ENCODE peak calls at places on chromosomes 3 and 15, in seven cellular contexts. O is thoracic aorta, B is adrenal gland, Y is heart left ventricle, P is ascending aorta, Q is cardiac muscle cell, X is AG04449. W is an unnamed sample.
A peak's percentile ranks its signal among the peaks of the same experiment; 100 is the strongest.

GRCh38 chr3:127953092-127953491 is 38.1 kb downstream of the KBTBD12 start:
- DNase-seq in O (no peak), B (no peak), Y (no peak), P (no peak), Q (no peak), X (no peak), W (peak; percentile 67)

GRCh38 chr3:4356642-4357041 is 53.5 kb downstream of the SETMAR start:
- DNase-seq in O (no peak), B (no peak), Y (no peak), P (no peak), Q (peak; percentile 5), X (no peak), W (no peak)

GRCh38 chr3:108053025-108053424 is 37.8 kb downstream of the CD47 start:
- DNase-seq in O (no peak), B (no peak), Y (no peak), P (no peak), Q (no peak), X (no peak), W (peak; percentile 67)

GRCh38 chr3:126449621-126450051 is 26.1 kb downstream of the ZXDC start:
- DNase-seq in O (no peak), B (peak; percentile 22), Y (peak; percentile 7), P (no peak), Q (no peak), X (no peak), W (no peak)

GRCh38 chr3:157913751-157914150 is 192.5 kb downstream of the SHOX2 start:
- DNase-seq in O (no peak), B (no peak), Y (no peak), P (no peak), Q (no peak), X (peak; percentile 46), W (no peak)

GRCh38 chr3:27632431-27633223 is 89.5 kb downstream of the EOMES start:
- DNase-seq in O (no peak), B (peak; percentile 60), Y (peak; percentile 43), P (no peak), Q (no peak), X (no peak), W (peak; percentile 65)

GRCh38 chr15:74193305-74193718 is 9.3 kb downstream of the STRA6 start:
- DNase-seq in O (no peak), B (peak; percentile 73), Y (no peak), P (no peak), Q (no peak), X (no peak), W (peak; percentile 93)

GRCh38 chr3:53583161-53583690 is 88.8 kb downstream of the CACNA1D start:
- DNase-seq in O (no peak), B (no peak), Y (no peak), P (no peak), Q (no peak), X (no peak), W (no peak)

GRCh38 chr3:45646051-45646585 is 43.1 kb upstream of the SACM1L start:
- DNase-seq in O (no peak), B (peak; percentile 54), Y (no peak), P (peak; percentile 58), Q (no peak), X (no peak), W (no peak)

GRCh38 chr3:167450195-167450594 is 23.6 kb downstream of the SERPINI2 start:
- DNase-seq in O (no peak), B (no peak), Y (no peak), P (no peak), Q (no peak), X (no peak), W (no peak)

GRCh38 chr15:67296188-67296587 is 41.6 kb downstream of the IQCH start:
- DNase-seq in O (no peak), B (no peak), Y (no peak), P (no peak), Q (peak; percentile 27), X (no peak), W (no peak)

GRCh38 chr3:13107661-13108060 is 34.4 kb upstream of the IQSEC1 start:
- DNase-seq in O (no peak), B (no peak), Y (no peak), P (no peak), Q (no peak), X (no peak), W (no peak)

GRCh38 chr3:36540898-36541518 is 160.7 kb downstream of the STAC start:
- DNase-seq in O (no peak), B (peak; percentile 33), Y (no peak), P (no peak), Q (peak; percentile 71), X (no peak), W (peak; percentile 4)

GRCh38 chr3:11035757-11036505 is 43.4 kb downstream of the SLC6A1 start:
- DNase-seq in O (no peak), B (no peak), Y (no peak), P (no peak), Q (no peak), X (no peak), W (no peak)

GRCh38 chr15:68773036-68773435 is 47.7 kb downstream of the ANP32A start:
- DNase-seq in O (no peak), B (no peak), Y (no peak), P (no peak), Q (no peak), X (no peak), W (no peak)

GRCh38 chr15:89640245-89640644 is 15.0 kb downstream of the KIF7 start:
- DNase-seq in O (no peak), B (no peak), Y (peak; percentile 3), P (no peak), Q (no peak), X (no peak), W (no peak)

GRCh38 chr3:133882986-133883586 is 12.6 kb downstream of the RAB6B start:
- DNase-seq in O (no peak), B (no peak), Y (peak; percentile 7), P (no peak), Q (no peak), X (no peak), W (no peak)

DNA sequence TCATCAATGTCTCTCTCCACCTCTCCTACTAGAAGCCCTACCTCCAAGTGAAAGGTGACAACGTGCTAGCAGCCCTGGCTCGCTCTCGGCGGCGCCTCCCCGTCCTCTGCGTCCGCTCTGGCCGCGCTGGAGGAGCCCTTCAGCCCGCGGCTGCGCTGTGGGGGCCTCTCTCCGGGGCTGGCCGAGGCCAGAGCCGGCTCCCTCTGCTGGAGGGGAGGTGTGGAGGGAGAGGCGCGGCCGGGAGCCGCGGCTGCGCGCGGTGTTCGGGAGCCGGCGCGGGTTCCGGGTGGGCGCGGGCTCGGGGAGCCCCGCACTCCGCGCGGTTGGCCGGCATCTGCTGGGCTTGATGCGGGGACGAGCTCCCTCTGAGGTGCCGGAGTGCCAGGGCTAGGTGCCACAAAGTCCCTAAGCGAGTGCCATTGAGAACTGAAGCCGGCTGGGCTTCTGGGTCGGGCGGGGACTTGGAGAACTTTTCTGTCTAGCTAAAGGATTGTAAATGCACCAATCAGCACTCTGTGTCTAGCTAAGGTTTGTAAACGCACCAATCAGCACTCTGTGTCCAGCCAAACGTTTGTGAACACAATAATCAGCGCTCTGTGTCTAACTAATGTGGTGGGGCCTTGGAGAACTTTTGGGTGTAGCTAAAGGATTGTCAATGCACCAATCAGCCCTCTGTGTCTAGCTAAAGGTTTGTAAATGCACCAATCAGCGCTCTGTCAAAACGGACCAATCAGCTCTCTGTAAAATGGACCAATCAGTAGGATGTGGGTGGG is 84.8 kb upstream of the ARRDC4 start:
- DNase-seq in O (no peak), B (peak; percentile 55), Y (peak; percentile 28), P (no peak), Q (no peak), X (no peak), W (peak; percentile 74)
- H3K4me3 ChIP-seq in O (no peak overlapping the region), B (peak overlapping the region; percentile 33), Y (no peak overlapping the region), P (no peak overlapping the region), Q (no peak overlapping the region), X (no peak overlapping the region), W (peak overlapping the region; percentile 50)

DNA sequence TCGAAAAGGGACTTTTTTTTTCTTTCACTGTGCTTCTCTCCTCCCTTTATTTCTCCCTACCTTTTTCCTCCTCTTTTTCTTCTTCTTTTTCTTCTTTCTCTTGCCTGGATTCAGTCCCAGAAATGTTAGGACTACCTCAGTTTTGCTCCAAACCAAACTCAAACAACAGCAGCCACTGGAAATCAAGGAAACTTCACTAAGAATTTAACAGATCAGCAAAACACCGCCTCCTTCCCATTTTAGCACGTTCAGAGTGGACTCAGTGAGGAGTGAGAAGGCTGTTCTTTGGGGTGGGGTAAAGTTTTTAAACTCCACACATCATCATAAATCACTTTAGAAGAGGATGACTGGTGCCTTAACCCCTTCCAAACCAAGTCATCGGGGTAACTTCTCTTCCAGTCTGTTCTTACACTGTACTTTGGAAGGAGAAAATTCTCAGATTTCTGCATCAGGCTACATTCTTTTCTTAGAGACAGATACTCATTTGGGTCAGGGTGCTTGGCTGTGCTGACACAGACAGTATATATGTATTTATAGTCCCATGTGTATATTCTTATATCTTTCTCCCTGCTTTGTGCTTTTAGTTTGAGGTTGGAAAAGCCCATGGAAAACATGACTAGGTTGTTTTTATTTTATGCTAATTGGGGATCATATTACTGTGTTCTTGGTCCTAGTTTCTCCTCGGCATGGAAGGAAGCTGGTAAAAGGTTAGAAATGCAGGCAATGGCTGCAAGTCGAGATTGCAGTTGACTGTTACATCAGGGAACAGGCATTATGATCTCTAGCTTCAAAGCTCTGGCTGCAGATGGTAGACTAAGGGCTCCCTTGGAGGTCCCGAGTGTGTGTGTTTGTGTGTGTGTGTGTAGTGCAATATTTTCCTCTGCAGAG is at the start of gene CCDC80:
- DNase-seq in O (no peak), B (no peak), Y (no peak), P (no peak), Q (peak; percentile 73), X (peak; percentile 69), W (peak; percentile 54)
- H3K4me3 ChIP-seq in O (peak within 1 kb of the TSS; percentile 73), B (peak within 1 kb of the TSS; percentile 46), Y (peak within 1 kb of the TSS; percentile 33), P (peak within 1 kb of the TSS; percentile 56), Q (peak within 1 kb of the TSS; percentile 21), X (peak within 1 kb of the TSS; percentile 74), W (peak within 1 kb of the TSS; percentile 49)

GRCh38 chr3:9932843-9933560 is 632 bp upstream of the CRELD1 start:
- DNase-seq in O (peak; percentile 71), B (peak; percentile 86), Y (peak; percentile 85), P (peak; percentile 53), Q (peak; percentile 87), X (no peak), W (peak; percentile 83)

GRCh38 chr3:9933561-9934234 is at the start of gene CRELD1:
- DNase-seq in O (peak; percentile 80), B (peak; percentile 96), Y (peak; percentile 96), P (peak; percentile 93), Q (peak; percentile 97), X (peak; percentile 47), W (peak; percentile 92)

GRCh38 chr3:9935966-9936365 is 2.3 kb downstream of the CRELD1 start:
- DNase-seq in O (no peak), B (no peak), Y (no peak), P (no peak), Q (no peak), X (no peak), W (no peak)

GRCh38 chr3:9934235-9934621 is 594 bp downstream of the CRELD1 start:
- DNase-seq in O (no peak), B (no peak), Y (no peak), P (no peak), Q (no peak), X (no peak), W (no peak)

DNA sequence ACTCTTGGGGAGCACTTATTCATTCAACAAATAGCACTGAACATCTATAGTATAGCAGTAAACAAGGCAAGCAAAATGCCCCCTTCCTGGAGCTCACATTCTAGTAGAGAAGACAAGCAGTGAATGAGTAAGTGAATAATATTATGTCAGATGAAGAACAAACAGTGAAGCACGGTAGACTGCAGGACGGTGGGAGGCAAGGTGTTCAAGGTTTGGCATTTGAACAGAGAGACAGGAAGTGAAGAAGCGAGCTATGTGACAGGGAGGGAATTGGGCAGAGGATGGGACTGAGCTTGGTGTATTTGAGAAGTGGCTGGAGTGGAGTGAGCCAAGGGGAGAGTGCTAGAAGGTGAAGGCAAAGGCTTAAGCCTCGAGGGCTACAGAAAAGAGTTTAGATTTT is 1.4 kb downstream of the CRELD1 start:
- DNase-seq in O (no peak), B (no peak), Y (no peak), P (no peak), Q (no peak), X (no peak), W (no peak)
- H3K4me3 ChIP-seq in O (peak overlapping the region; percentile 94), B (peak overlapping the region; percentile 59), Y (no peak overlapping the region), P (peak overlapping the region; percentile 96), Q (no peak overlapping the region), X (peak overlapping the region; percentile 77), W (no peak overlapping the region)

GRCh38 chr3:51389423-51390183 is 1.5 kb upstream of the RBM15B start:
- DNase-seq in O (no peak), B (peak; percentile 52), Y (peak; percentile 36), P (no peak), Q (peak; percentile 68), X (no peak), W (peak; percentile 35)
- H3K4me3 ChIP-seq in O (no peak overlapping the region), B (no peak overlapping the region), Y (no peak overlapping the region), P (no peak overlapping the region), Q (no peak overlapping the region), X (no peak overlapping the region), W (no peak overlapping the region)

W was measured in MG63.